ENCODE peak calls at places on chromosomes 11 and 22, in four cellular contexts. X is K562, D is A549, U is WTC11. T is an unnamed sample.
A peak's percentile ranks its signal among the peaks of the same experiment; 100 is the strongest.

GRCh38 chr11:45816614-45817013 is 11.7 kb downstream of the SLC35C1 start:
- DNase-seq in D (no peak), X (no peak), U (peak; percentile 67), T (no peak)

GRCh38 chr11:122816701-122817100 is 21.6 kb upstream of the CRTAM start:
- DNase-seq in D (no peak), X (no peak), U (no peak), T (no peak)

GRCh38 chr22:36432592-36433317 is 45.0 kb upstream of the MYH9 start:
- DNase-seq in X (no peak), D (no peak), U (no peak), T (no peak)

GRCh38 chr22:45092644-45093043 is 71.1 kb upstream of the NUP50 start:
- DNase-seq in X (no peak), U (no peak), D (no peak), T (no peak)

GRCh38 chr11:72224587-72225410 is at the start of gene INPPL1:
- DNase-seq in D (no peak), X (peak; percentile 62), U (peak; percentile 58), T (no peak)

GRCh38 chr22:44391481-44392445 is 79.0 kb upstream of the SHISAL1 start:
- DNase-seq in D (no peak), X (no peak), U (peak; percentile 9), T (no peak)

GRCh38 chr11:86800076-86800955 is at the start of gene PRSS23:
- DNase-seq in U (peak; percentile 71), X (peak; percentile 11), D (peak; percentile 70), T (no peak)

GRCh38 chr11:123642435-123642834 is 12.0 kb downstream of the SCN3B start:
- DNase-seq in U (peak; percentile 20), X (no peak), D (no peak), T (no peak)

GRCh38 chr11:96357794-96358193 is 14.8 kb upstream of the MAML2 start:
- DNase-seq in D (no peak), U (no peak), X (no peak), T (no peak)

GRCh38 chr11:128734439-128735224 is 40.8 kb downstream of the FLI1 start:
- DNase-seq in D (no peak), U (no peak), X (no peak), T (no peak)
- TF ChIP-seq ESRRA in D (no peak), U (no peak), X (no peak), T (no peak)

GRCh38 chr11:62841361-62842170 is 2.2 kb upstream of the WDR74 start:
- DNase-seq in U (peak; percentile 87), D (peak; percentile 97), X (peak; percentile 96), T (peak; percentile 100)

GRCh38 chr11:62839050-62840015 is at the start of gene WDR74:
- DNase-seq in U (peak; percentile 87), X (peak; percentile 96), D (peak; percentile 84), T (peak; percentile 93)

GRCh38 chr11:62844154-62844553 is 4.8 kb upstream of the WDR74 start:
- DNase-seq in X (no peak), D (no peak), U (no peak), T (no peak)

GRCh38 chr11:62846177-62846576 is 6.8 kb upstream of the WDR74 start:
- DNase-seq in D (no peak), U (no peak), X (no peak), T (no peak)

GRCh38 chr11:62842171-62842717 is 2.9 kb upstream of the WDR74 start:
- DNase-seq in D (no peak), X (no peak), U (peak; percentile 53), T (no peak)
- TF ChIP-seq ESRRA in D (no peak), X (no peak), U (no peak), T (no peak)

DNA sequence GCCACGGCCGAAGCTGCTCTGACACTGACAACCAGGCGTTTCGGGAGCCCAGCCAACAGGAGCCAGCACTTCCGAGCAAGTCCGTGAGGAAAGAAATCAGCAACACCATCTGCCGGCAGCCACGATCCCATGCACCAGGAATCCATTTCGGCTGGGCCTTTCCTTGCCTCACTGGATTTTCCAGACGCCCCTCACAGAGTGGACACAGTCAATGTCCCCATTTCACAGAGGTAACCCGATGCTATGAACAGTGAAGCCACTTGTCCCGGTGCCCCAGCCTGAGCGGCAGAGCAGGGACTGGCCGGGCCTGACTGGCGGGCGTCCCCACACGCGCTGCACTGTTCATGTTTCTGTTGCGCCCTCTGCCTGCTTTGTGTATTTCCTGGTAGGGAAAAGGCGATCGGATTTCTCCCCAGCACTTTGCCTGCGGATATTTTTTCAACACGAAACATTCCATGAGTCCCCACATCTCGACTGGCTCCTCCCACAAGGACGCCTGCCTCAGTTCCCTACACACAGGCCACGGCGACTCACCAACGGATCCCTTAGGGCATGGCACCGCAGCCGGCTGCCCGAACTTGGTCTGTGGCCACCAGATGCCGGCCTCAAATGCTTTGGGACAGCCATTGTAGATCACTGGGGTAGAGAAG is 55.3 kb downstream of the TRMU start:
- DNase-seq in U (no peak), X (peak; percentile 58), D (no peak), T (no peak)
- TF ChIP-seq ESRRA in U (no peak), X (no peak), D (no peak), T (no peak)

DNA sequence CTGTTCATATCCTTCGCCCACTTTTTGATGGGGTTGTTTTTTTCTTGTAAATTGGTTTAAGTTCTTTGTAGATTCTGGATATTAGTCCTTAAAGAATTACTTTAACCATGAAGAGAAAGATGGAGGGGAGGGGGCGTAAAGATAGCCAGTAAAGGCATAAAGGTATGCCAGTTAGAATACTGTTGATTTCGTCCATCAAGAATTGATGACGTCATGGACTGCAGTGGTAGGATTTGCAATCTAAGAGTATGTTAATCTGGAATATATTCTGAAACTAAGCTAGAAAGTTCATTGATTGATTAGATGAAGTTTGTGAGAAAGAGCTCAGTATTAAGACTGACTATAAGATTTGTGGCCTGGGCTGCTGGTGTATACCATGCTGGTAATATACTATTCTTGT is 856.1 kb downstream of the NTM start:
- DNase-seq in U (no peak), X (no peak), D (no peak), T (no peak)
- TF ChIP-seq ESRRA in U (no peak), X (no peak), D (no peak), T (no peak)

GRCh38 chr11:43735115-43735514 is 54.6 kb downstream of the HSD17B12 start:
- DNase-seq in X (no peak), D (no peak), U (no peak), T (no peak)

GRCh38 chr11:43738600-43739409 is 58.3 kb downstream of the HSD17B12 start:
- DNase-seq in D (no peak), X (peak; percentile 77), U (no peak), T (no peak)

GRCh38 chr11:43735931-43736330 is 55.4 kb downstream of the HSD17B12 start:
- DNase-seq in U (no peak), D (no peak), X (no peak), T (no peak)

GRCh38 chr11:43737194-43737575 is 56.6 kb downstream of the HSD17B12 start:
- DNase-seq in X (no peak), U (no peak), D (no peak), T (no peak)

GRCh38 chr11:43736502-43737193 is 56.1 kb downstream of the HSD17B12 start:
- DNase-seq in X (no peak), D (no peak), U (no peak), T (no peak)
- TF ChIP-seq ESRRA in X (no peak), D (no peak), U (no peak), T (no peak)

GRCh38 chr11:79353706-79354105 is 87.1 kb downstream of the TENM4 start:
- DNase-seq in U (no peak), D (no peak), X (no peak), T (no peak)
- TF ChIP-seq ESRRA in U (no peak), D (no peak), X (no peak), T (no peak)

DNA sequence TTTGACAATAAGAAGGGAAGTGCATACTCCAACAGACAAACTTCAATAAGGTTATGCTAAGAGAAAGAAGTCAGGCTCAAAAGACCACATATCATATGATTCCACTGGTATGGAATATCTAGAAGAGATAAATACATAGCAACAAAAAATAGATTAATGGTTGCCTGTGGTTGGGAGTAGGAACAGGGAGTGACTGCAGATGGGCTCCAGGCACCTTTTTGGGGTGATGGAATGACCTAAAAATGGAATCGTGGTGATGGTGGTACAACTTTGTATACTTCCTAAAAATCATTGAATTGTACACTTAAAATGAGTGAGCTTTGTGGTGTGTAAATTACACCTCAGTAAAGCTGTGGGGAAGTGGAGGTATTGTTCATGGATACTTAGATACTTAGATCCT is 29.0 kb upstream of the RAG2 start:
- DNase-seq in D (no peak), X (no peak), U (no peak), T (no peak)
- TF ChIP-seq ESRRA in D (no peak), X (no peak), U (no peak), T (no peak)

DNA sequence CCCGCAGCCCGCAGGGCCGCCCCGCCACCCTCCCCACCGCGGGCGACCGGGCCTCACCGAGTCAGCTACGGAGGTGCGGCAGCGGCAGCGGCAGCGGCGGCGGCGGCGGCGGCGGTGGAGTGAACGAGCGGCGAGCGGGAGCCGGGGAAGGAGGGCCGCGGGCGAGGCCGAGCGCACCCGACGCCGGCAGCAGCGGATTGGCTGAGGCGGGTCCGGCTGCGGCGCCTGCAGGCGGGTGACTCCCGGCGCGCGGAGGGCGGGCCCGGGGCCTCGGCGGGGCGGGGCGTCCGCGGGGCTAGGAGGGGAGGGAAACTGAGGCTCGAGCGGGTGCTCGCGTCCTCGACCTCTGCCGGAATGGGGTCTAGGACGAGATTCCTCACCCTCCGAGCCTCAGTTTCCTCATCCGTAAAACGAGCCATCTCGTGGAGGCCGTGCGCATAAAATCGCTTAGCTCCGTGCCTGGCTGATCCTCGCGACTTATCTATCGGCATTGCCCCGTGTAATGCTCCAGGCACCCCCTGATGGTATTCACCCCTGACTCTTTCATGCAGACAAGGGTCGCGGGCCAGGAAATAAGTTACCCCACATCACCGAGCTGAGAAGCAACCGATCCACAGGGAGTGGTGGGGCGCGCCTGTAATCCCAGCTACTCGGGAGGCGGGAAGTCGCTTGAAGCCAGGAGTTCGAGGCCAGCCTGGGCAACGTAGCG is at the start of gene CPT1A:
- DNase-seq in X (peak; percentile 78), U (peak; percentile 68), D (peak; percentile 83), T (no peak)
- TF ChIP-seq ESRRA in X (no peak), U (no peak), D (no peak), T (no peak)

T was measured in GM12878.